ENCODE peak calls at places on chromosome 10, in four cellular contexts. D is RCC 7860, O is Caki2, T is fibroblast of the aortic adventitia. J is an unnamed sample.

GRCh38 chr10:6473430-6473829 is 106.6 kb downstream of the PRKCQ start:
- DNase-seq in D (peak), O (no peak), T (no peak), J (no peak)

GRCh38 chr10:110548002-110548401 is 19.5 kb upstream of the SMC3 start:
- DNase-seq in D (no peak), O (no peak), T (no peak), J (no peak)

GRCh38 chr10:113487154-113487553 is 65.7 kb upstream of the HABP2 start:
- DNase-seq in D (no peak), O (no peak), T (no peak), J (no peak)

GRCh38 chr10:80471009-80471408 is 16.9 kb downstream of the TSPAN14 start:
- DNase-seq in D (no peak), O (no peak), T (no peak), J (no peak)

GRCh38 chr10:11573497-11573896 is 38.0 kb downstream of the USP6NL start:
- DNase-seq in D (no peak), O (no peak), T (peak), J (no peak)

GRCh38 chr10:69847883-69848282 is 46.2 kb downstream of the COL13A1 start:
- DNase-seq in D (peak), O (no peak), T (no peak), J (no peak)

GRCh38 chr10:60299961-60300883 is 89.5 kb downstream of the ANK3 start:
- DNase-seq in D (no peak), O (no peak), T (peak), J (no peak)

GRCh38 chr10:71726673-71727428 is 7.3 kb upstream of the C10orf105 start:
- DNase-seq in D (no peak), O (no peak), T (no peak), J (no peak)

GRCh38 chr10:33116293-33116697 is 158.3 kb upstream of the ITGB1 start:
- DNase-seq in D (peak), O (peak), T (peak), J (no peak)

GRCh38 chr10:85111271-85111670 is 782.9 kb downstream of the CCSER2 start:
- DNase-seq in D (no peak), O (no peak), T (no peak), J (no peak)

GRCh38 chr10:125661942-125662515 is 20.9 kb downstream of the TEX36 start:
- DNase-seq in D (no peak), O (peak), T (peak), J (no peak)

GRCh38 chr10:112874982-112875381 is 75.1 kb upstream of the TCF7L2 start:
- DNase-seq in D (no peak), O (no peak), T (no peak), J (no peak)

J was measured in substantia nigra.